ENCODE peak calls at places on chromosomes 13 and 19, in ten cellular contexts. X is nucleus accumbens; P is skeletal muscle cell; Q is H9; K is naive thymus-derived CD8-positive, alpha-beta T cell; J is H54; A is NCI-H2107; T is COR-L47; L is omental fat pad; I is posterior cingulate gyrus. N is an unnamed sample.
A peak's percentile ranks its signal among the peaks of the same experiment; 100 is the strongest.

GRCh38 chr19:7801020-7801570 is 28.9 kb upstream of the EVI5L start:
- DNase-seq in Q (no peak), J (no peak), X (no peak), T (no peak), L (no peak), P (no peak), K (no peak), I (no peak), A (no peak), N (no peak)

GRCh38 chr13:106472621-106473020 is 62.8 kb downstream of the EFNB2 start:
- DNase-seq in L (no peak), Q (no peak), A (no peak), I (no peak), P (no peak), J (peak; percentile 25), X (no peak), T (no peak), K (no peak), N (no peak)

GRCh38 chr19:18119243-18120105 is 21.9 kb downstream of the MAST3 start:
- DNase-seq in Q (no peak), I (peak; percentile 60), T (no peak), P (no peak), K (peak; percentile 63), A (no peak), X (peak; percentile 61), J (no peak), L (no peak), N (no peak)

GRCh38 chr19:55279376-55279772 is 536 bp downstream of the HSPBP1 start:
- DNase-seq in Q (no peak), J (no peak), P (no peak), K (no peak), I (no peak), X (no peak), T (no peak), L (no peak), A (no peak), N (no peak)

GRCh38 chr13:39317284-39317683 is 279.0 kb downstream of the NHLRC3 start:
- DNase-seq in J (no peak), I (no peak), P (peak; percentile 60), T (no peak), A (no peak), K (no peak), Q (no peak), X (no peak), L (no peak), N (no peak)

GRCh38 chr13:78607409-78608253 is 4.3 kb upstream of the POU4F1 start:
- DNase-seq in K (no peak), X (no peak), T (no peak), Q (peak; percentile 81), I (no peak), L (no peak), A (no peak), P (no peak), J (no peak), N (no peak)

GRCh38 chr13:111632906-111633305 is 312.5 kb downstream of the TEX29 start:
- DNase-seq in Q (peak; percentile 84), X (no peak), J (no peak), A (peak; percentile 18), T (no peak), P (no peak), I (no peak), L (no peak), K (no peak), N (no peak)

GRCh38 chr19:44476559-44477408 is 23.5 kb downstream of the ZNF180 start:
- DNase-seq in L (no peak), I (no peak), T (no peak), K (no peak), J (no peak), A (no peak), Q (no peak), X (no peak), P (no peak), N (peak; percentile 56)

GRCh38 chr19:29622191-29623070 is 16.3 kb downstream of the POP4 start:
- DNase-seq in J (no peak), Q (peak; percentile 62), L (no peak), P (no peak), X (no peak), T (no peak), I (no peak), K (no peak), A (no peak), N (no peak)

GRCh38 chr13:59261928-59262488 is 901.7 kb downstream of the DIAPH3 start:
- DNase-seq in A (no peak), J (no peak), Q (peak; percentile 30), X (no peak), T (peak; percentile 13), K (no peak), I (no peak), L (no peak), P (no peak), N (no peak)

GRCh38 chr13:26831336-26831908 is 70.8 kb upstream of the GPR12 start:
- DNase-seq in I (no peak), Q (no peak), T (peak; percentile 30), J (no peak), A (no peak), X (no peak), L (no peak), K (no peak), P (no peak), N (no peak)

N was measured in PC-9.